ENCODE peak calls at places on chromosomes 13 and 19, in four cellular contexts. F is A549, J is ascending aorta, C is HepG2. B is an unnamed sample. For H3K4me1, the result is how much of the 10 kb centered on the place peaks cover.

GRCh38 chr13:98741741-98742435 is 10.6 kb downstream of the SLC15A1 start:
- DNase-seq in C (no peak), J (peak), F (no peak), B (no peak)

GRCh38 chr19:39190768-39191167 is 6.0 kb upstream of the NCCRP1 start:
- DNase-seq in J (no peak), C (no peak), F (no peak), B (no peak)

GRCh38 chr13:85417807-85418206 is 381.4 kb downstream of the SLITRK6 start:
- DNase-seq in J (no peak), C (no peak), F (no peak), B (no peak)

GRCh38 chr19:36169084-36169760 is 17.0 kb upstream of the COX7A1 start:
- DNase-seq in C (no peak), J (no peak), F (no peak), B (no peak)

GRCh38 chr13:113854238-113855011 is 9.5 kb downstream of the GAS6 start:
- DNase-seq in F (no peak), J (no peak), C (no peak), B (no peak)

GRCh38 chr19:47075179-47075811 is 26.9 kb upstream of the TMEM160 start:
- DNase-seq in J (no peak), F (no peak), C (no peak), B (no peak)

GRCh38 chr19:10420444-10421239 is at the start of gene PDE4A:
- DNase-seq in J (no peak), C (no peak), F (peak), B (peak)

GRCh38 chr13:23715762-23716235 is 145.6 kb downstream of the TNFRSF19 start:
- DNase-seq in J (no peak), C (peak), F (no peak), B (peak)

GRCh38 chr13:32726374-32727037 is 140.3 kb downstream of the PDS5B start:
- DNase-seq in F (no peak), J (no peak), C (no peak), B (peak)

GRCh38 chr19:33564836-33565338 is 43.3 kb upstream of the PEPD start:
- DNase-seq in J (no peak), F (no peak), C (no peak), B (no peak)

GRCh38 chr19:5680083-5680436 is 256 bp downstream of the MICOS13 start:
- DNase-seq in C (no peak), J (no peak), F (no peak), B (peak)

GRCh38 chr19:45250216-45250831 is 747 bp upstream of the MARK4 start:
- DNase-seq in J (no peak), C (no peak), F (no peak), B (no peak)

GRCh38 chr19:55005684-55006488 is 32.2 kb downstream of the GP6 start:
- DNase-seq in F (peak), J (no peak), C (peak), B (peak)

GRCh38 chr19:4352701-4353121 is 9.3 kb downstream of the MPND start:
- DNase-seq in F (peak), C (peak), J (no peak), B (peak)

GRCh38 chr19:5288347-5288739 is 52.3 kb downstream of the PTPRS start:
- DNase-seq in C (no peak), J (no peak), F (no peak), B (no peak)

GRCh38 chr13:27264181-27264580 is 6.4 kb upstream of the RASL11A start:
- DNase-seq in C (no peak), J (no peak), F (no peak), B (peak)

GRCh38 chr13:20960663-20961309 is 58.2 kb upstream of the XPO4 start:
- DNase-seq in F (no peak), J (no peak), C (peak), B (no peak)

GRCh38 chr13:29266743-29267142 is 328.7 kb downstream of the SLC7A1 start:
- DNase-seq in F (no peak), J (no peak), C (no peak), B (no peak)

GRCh38 chr19:33428627-33429013 is 55.1 kb downstream of the CEBPG start:
- DNase-seq in F (no peak), C (no peak), J (no peak), B (no peak)

GRCh38 chr13:21347753-21348318 is 111.3 kb downstream of the ZDHHC20 start:
- DNase-seq in J (no peak), C (no peak), F (no peak), B (no peak)

GRCh38 chr13:113448545-113448884 is 4.8 kb downstream of the ADPRHL1 start:
- DNase-seq in C (peak), F (no peak), J (peak), B (peak)

GRCh38 chr19:48760514-48761221 is 5.3 kb downstream of the FGF21 start:
- DNase-seq in F (no peak), J (no peak), C (peak), B (no peak)

GRCh38 chr19:7856679-7857663 is 17.2 kb downstream of the PRR36 start:
- DNase-seq in J (no peak), F (no peak), C (no peak), B (no peak)

GRCh38 chr19:39111593-39112199 is 13.9 kb upstream of the PAK4 start:
- DNase-seq in F (peak), C (no peak), J (no peak), B (peak)

GRCh38 chr13:27659466-27659865 is 37.8 kb downstream of the POLR1D start:
- DNase-seq in C (no peak), F (no peak), J (no peak), B (peak)

GRCh38 chr13:113782472-113782871 is 23.4 kb downstream of the TMEM255B start:
- DNase-seq in F (no peak), J (no peak), C (no peak), B (no peak)

GRCh38 chr19:15629003-15629880 is 11.5 kb upstream of the CYP4F3 start:
- DNase-seq in J (peak), F (peak), C (peak), B (no peak)

GRCh38 chr13:106561551-106562170 is 6.3 kb downstream of the ARGLU1 start:
- DNase-seq in F (no peak), J (no peak), C (no peak), B (peak)

GRCh38 chr13:46324976-46325375 is 62.1 kb downstream of the RUBCNL start:
- DNase-seq in F (no peak), J (no peak), C (no peak), B (peak)

GRCh38 chr19:32041681-32042292 is 303.6 kb upstream of the ZNF507 start:
- DNase-seq in F (peak), J (no peak), C (peak), B (peak)

GRCh38 chr13:37306778-37307544 is 201.5 kb upstream of the CSNK1A1L start:
- DNase-seq in C (no peak), J (no peak), F (no peak), B (peak)

GRCh38 chr13:94607056-94607455 is 5.4 kb downstream of the GPR180 start:
- DNase-seq in C (no peak), J (no peak), F (no peak), B (no peak)

GRCh38 chr19:23560051-23560450 is 127.0 kb downstream of the ZNF675 start:
- DNase-seq in F (no peak), C (no peak), J (no peak), B (no peak)

GRCh38 chr13:111792956-111793355 is 274.0 kb upstream of the SOX1 start:
- DNase-seq in J (no peak), C (no peak), F (no peak), B (no peak)

GRCh38 chr19:50516859-50517703 is 3.4 kb upstream of the ASPDH start:
- DNase-seq in J (no peak), C (no peak), F (peak), B (no peak)

GRCh38 chr13:45826741-45827140 is 24.8 kb downstream of the SIAH3 start:
- DNase-seq in J (peak), C (no peak), F (no peak), B (peak)

GRCh38 chr19:30163663-30164062 is 208.5 kb upstream of the ZNF536 start:
- DNase-seq in C (no peak), F (no peak), J (peak), B (no peak)

GRCh38 chr19:45790942-45791341 is 1.7 kb downstream of the DMWD start:
- DNase-seq in F (no peak), C (no peak), J (no peak), B (no peak)

GRCh38 chr13:76936736-76937135 is 11.6 kb upstream of the ACOD1 start:
- DNase-seq in C (no peak), J (no peak), F (no peak), B (no peak)

GRCh38 chr13:78586706-78587105 is 16.6 kb downstream of the POU4F1 start:
- DNase-seq in F (no peak), C (no peak), J (no peak), B (no peak)
- H3K4me1 ChIP-seq in F (under half), C (under half), J (under half), B (under half)

DNA sequence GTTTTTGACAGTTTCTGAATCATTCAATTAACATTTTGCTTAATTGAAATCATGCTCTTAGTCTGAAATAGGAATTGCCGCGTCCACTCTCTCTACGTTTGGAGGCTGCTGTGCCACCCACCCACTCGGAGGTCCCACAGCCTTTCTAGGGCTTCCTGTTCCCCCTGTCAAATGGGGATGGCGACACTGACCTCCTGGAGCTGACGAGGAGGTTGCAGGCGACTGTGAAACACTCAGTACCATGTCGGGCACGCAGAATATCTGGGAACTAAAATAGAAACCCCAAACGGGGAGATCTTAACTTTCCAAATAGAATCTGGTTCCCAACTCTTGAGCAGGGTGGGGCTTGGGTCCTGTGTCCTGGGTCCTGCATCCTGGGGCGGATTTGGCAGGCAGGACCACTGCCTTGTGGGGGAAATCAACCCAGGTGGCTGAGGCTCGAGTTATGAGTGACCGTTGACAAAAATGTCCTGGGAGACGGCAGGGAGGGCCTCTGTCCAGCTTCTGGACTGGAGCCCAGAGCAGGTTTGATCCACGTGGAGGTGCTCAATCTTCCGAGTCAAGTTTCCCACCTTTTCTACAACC is 124.6 kb downstream of the RAB20 start:
- DNase-seq in J (no peak), F (no peak), C (no peak), B (no peak)
- TF ChIP-seq CTCF in J (no peak), F (no peak), C (no peak), B (no peak)

GRCh38 chr13:30715837-30716236 is 19.5 kb upstream of the ALOX5AP start:
- DNase-seq in F (no peak), C (no peak), J (peak), B (no peak)
- H3K4me1 ChIP-seq in F (under half), C (under half), J (under half), B (under half)

GRCh38 chr19:14475251-14476073 is at the start of gene PTGER1:
- DNase-seq in J (no peak), C (no peak), F (no peak), B (peak)
- TF ChIP-seq CTCF in J (peak), C (peak), F (no peak), B (peak)

B was measured in cardiac muscle cell.